ENCODE peak calls at places on chromosomes 1 and 21, in five cellular contexts. J, A, K, V and L are unnamed samples.
A peak's percentile ranks its signal among the peaks of the same experiment; 100 is the strongest.

GRCh38 chr1:111847519-111847918 is 91.8 kb downstream of the DDX20 start:
- DNase-seq in A (no peak), V (no peak), J (no peak), K (no peak), L (no peak)

GRCh38 chr1:152397474-152397873 is 16.6 kb downstream of the CRNN start:
- DNase-seq in A (no peak), J (no peak), K (no peak), V (no peak), L (no peak)

GRCh38 chr1:45842786-45843185 is 39.4 kb downstream of the MAST2 start:
- DNase-seq in V (no peak), A (no peak), J (no peak), K (peak; percentile 14), L (no peak)

GRCh38 chr21:14383596-14384210 is 757 bp upstream of the HSPA13 start:
- DNase-seq in V (no peak), K (peak; percentile 5), J (no peak), A (peak; percentile 5), L (peak; percentile 34)

GRCh38 chr21:42580793-42581201 is 67.1 kb downstream of the SLC37A1 start:
- DNase-seq in V (peak; percentile 10), K (no peak), J (no peak), A (no peak), L (no peak)

GRCh38 chr1:53544731-53545515 is 85.7 kb downstream of the DMRTB1 start:
- DNase-seq in V (peak; percentile 12), J (peak; percentile 8), K (no peak), A (no peak), L (no peak)

GRCh38 chr21:42515708-42516502 is 2.3 kb downstream of the SLC37A1 start:
- DNase-seq in V (no peak), K (no peak), A (peak; percentile 49), J (no peak), L (no peak)

GRCh38 chr1:16191916-16192545 is 20.4 kb downstream of the ARHGEF19 start:
- DNase-seq in A (no peak), K (no peak), J (no peak), V (no peak), L (no peak)

GRCh38 chr21:36369064-36369685 is 16.0 kb upstream of the CHAF1B start:
- DNase-seq in V (no peak), J (no peak), A (no peak), K (no peak), L (no peak)

GRCh38 chr21:29238052-29238966 is 60.4 kb upstream of the BACH1 start:
- DNase-seq in A (no peak), K (peak; percentile 54), J (no peak), V (no peak), L (no peak)

GRCh38 chr1:181103404-181103803 is 14.9 kb downstream of the IER5 start:
- DNase-seq in A (no peak), V (no peak), J (no peak), K (no peak), L (no peak)

GRCh38 chr21:42156690-42157605 is 62.0 kb upstream of the ABCG1 start:
- DNase-seq in A (no peak), J (no peak), V (no peak), K (no peak), L (peak; percentile 62)

GRCh38 chr1:214454619-214455396 is 96.6 kb downstream of the PTPN14 start:
- DNase-seq in A (peak; percentile 20), V (no peak), J (no peak), K (peak; percentile 91), L (no peak)

GRCh38 chr21:37210017-37210593 is 57.0 kb downstream of the VPS26C start:
- DNase-seq in A (no peak), K (no peak), J (no peak), V (no peak), L (no peak)

GRCh38 chr1:218425647-218426342 is 80.7 kb downstream of the TGFB2 start:
- DNase-seq in V (no peak), J (no peak), K (peak; percentile 87), A (no peak), L (no peak)

GRCh38 chr1:243708210-243708609 is 141.8 kb downstream of the AKT3 start:
- DNase-seq in A (no peak), K (no peak), V (no peak), J (no peak), L (no peak)

GRCh38 chr1:222933273-222933672 is 118.4 kb downstream of the DISP1 start:
- DNase-seq in K (no peak), V (no peak), A (no peak), J (no peak), L (no peak)

GRCh38 chr1:69055223-69055622 is 512.5 kb upstream of the LRRC7 start:
- DNase-seq in K (peak; percentile 5), A (no peak), V (no peak), J (no peak), L (no peak)

GRCh38 chr1:179146916-179147315 is 65.0 kb downstream of the TOR3A start:
- DNase-seq in A (no peak), V (no peak), K (peak; percentile 61), J (no peak), L (no peak)

DNA sequence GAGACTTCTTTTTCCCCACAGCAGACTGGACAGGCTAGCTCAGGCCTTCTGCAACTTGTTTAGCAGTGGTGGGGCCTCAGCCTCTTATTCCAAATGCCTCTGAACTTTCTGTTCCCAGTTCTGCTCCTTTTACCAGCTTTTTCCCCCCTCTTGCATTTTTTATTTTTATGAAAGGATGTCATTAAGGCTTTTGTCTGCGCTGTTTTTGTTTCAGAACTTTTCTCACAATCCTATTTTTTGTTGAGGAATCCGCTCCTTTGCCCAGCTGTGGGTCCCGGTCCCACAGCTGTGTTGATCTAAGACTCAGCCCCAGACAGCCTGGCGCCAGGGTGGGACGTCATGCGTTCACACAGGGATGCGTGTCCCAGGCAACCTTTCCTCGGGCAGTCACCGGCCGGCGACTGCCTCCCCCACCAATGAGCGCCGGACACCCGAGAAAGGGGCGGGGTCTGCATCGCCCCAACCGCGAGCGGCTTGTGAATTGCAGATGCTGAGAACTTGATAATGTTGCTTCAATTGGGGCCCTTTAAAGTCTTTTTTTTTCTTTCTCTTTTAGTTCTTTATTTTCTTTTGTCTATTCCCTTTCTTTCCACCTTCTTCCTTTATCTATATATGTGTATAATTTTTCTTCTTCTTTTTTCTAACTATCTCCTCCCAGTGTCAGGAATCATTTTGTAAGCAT is 3.0 kb upstream of the ID3 start:
- DNase-seq in A (peak; percentile 96), V (peak; percentile 99), J (peak; percentile 92), K (peak; percentile 99), L (peak; percentile 90)
- TF ChIP-seq POLR2A in A (peak; percentile 44), V (peak; percentile 35), J (peak; percentile 71), K (peak; percentile 81), L (no peak)

GRCh38 chr1:114206392-114206791 is 52.7 kb upstream of the SYT6 start:
- DNase-seq in V (no peak), K (no peak), A (no peak), J (no peak), L (no peak)

GRCh38 chr1:114208659-114209215 is 55.1 kb upstream of the SYT6 start:
- DNase-seq in J (no peak), K (no peak), V (no peak), A (no peak), L (no peak)

GRCh38 chr1:114207635-114208034 is 54.0 kb upstream of the SYT6 start:
- DNase-seq in J (no peak), A (no peak), K (no peak), V (no peak), L (no peak)

GRCh38 chr1:114208106-114208505 is 54.4 kb upstream of the SYT6 start:
- DNase-seq in K (no peak), A (no peak), V (no peak), J (no peak), L (no peak)

GRCh38 chr1:114209971-114210370 is 56.3 kb upstream of the SYT6 start:
- DNase-seq in A (no peak), J (no peak), K (no peak), V (no peak), L (no peak)
- H3K27me3 ChIP-seq in A (no peaks in the 10 kb centered on the region), J (no peaks in the 10 kb centered on the region), K (peaks cover 17% of the 10 kb centered on the region), V (no peaks in the 10 kb centered on the region), L (no peaks in the 10 kb centered on the region)

GRCh38 chr1:153608742-153609584 is 4.0 kb downstream of the S100A16 start:
- DNase-seq in J (peak; percentile 75), A (peak; percentile 68), K (peak; percentile 95), V (peak; percentile 85), L (peak; percentile 93)
- TF ChIP-seq POLR2A in J (peak; percentile 61), A (peak; percentile 48), K (peak; percentile 77), V (no peak), L (no peak)

GRCh38 chr1:147245129-147245528 is 2.6 kb downstream of the CHD1L start:
- DNase-seq in A (no peak), J (no peak), V (no peak), K (no peak), L (no peak)
- H3K27me3 ChIP-seq in A (no peaks in the 10 kb centered on the region), J (no peaks in the 10 kb centered on the region), V (no peaks in the 10 kb centered on the region), K (no peaks in the 10 kb centered on the region), L (no peaks in the 10 kb centered on the region)

GRCh38 chr1:115105836-115106235 is 16.5 kb upstream of the TSPAN2 start:
- DNase-seq in J (no peak), V (no peak), K (no peak), A (no peak), L (no peak)
- TF ChIP-seq POLR2A in J (no peak), V (no peak), K (no peak), A (no peak), L (no peak)

GRCh38 chr1:50421768-50422674 is 1.2 kb downstream of the DMRTA2 start:
- DNase-seq in J (no peak), K (no peak), V (no peak), A (no peak), L (no peak)

GRCh38 chr1:50423670-50424000 is 392 bp upstream of the DMRTA2 start:
- DNase-seq in A (no peak), J (no peak), K (no peak), V (no peak), L (no peak)

GRCh38 chr1:50421366-50421748 is 1.9 kb downstream of the DMRTA2 start:
- DNase-seq in A (no peak), J (no peak), K (no peak), V (no peak), L (no peak)

GRCh38 chr1:50422946-50423669 is at the start of gene DMRTA2:
- DNase-seq in A (no peak), J (no peak), K (no peak), V (no peak), L (no peak)

GRCh38 chr1:50422675-50422945 is 633 bp downstream of the DMRTA2 start:
- DNase-seq in K (no peak), J (no peak), A (no peak), V (no peak), L (no peak)
- H3K27me3 ChIP-seq in K (peaks cover 98% of the 10 kb centered on the region), J (peaks cover 85% of the 10 kb centered on the region), A (peaks cover 75% of the 10 kb centered on the region), V (peaks cover 59% of the 10 kb centered on the region), L (no peaks in the 10 kb centered on the region)

GRCh38 chr1:182851825-182852224 is 12.7 kb downstream of the DHX9 start:
- DNase-seq in J (no peak), K (no peak), V (no peak), A (no peak), L (no peak)
- TF ChIP-seq POLR2A in J (no peak), K (no peak), V (no peak), A (no peak), L (no peak)

DNA sequence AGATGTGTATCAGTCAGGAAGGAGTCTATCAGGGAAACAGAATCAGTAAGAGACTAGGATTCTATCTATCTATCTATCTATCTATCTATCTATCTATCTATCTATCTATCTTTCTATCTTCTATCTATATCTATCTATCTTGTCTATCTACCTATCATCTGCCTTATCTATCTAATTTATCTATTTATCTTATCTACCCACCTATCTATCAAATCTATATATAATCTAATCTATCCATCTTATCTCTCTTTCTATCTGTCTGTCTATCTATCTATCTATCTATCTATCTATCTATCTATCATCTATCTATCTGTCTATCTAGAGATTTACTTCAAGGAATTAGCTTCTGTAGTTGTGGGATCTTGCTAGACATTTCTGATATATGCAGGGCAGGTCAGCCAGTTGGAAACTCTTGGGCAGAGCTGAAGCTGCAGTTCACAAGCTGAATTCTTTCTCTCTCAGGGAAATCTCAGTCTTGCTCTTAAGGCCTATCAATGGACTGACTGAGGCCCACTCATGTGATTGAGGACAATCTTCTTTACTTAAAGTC is 140.2 kb upstream of the JUN start:
- DNase-seq in V (no peak), K (no peak), J (no peak), A (no peak), L (no peak)
- H3K27me3 ChIP-seq in V (no peaks in the 10 kb centered on the region), K (no peaks in the 10 kb centered on the region), J (no peaks in the 10 kb centered on the region), A (no peaks in the 10 kb centered on the region), L (no peaks in the 10 kb centered on the region)